ENCODE peak calls at places on chromosomes 12 and 14, in five cellular contexts. Z is left lung, P is hepatocyte, R is uterus, B is testis. O is an unnamed sample.

GRCh38 chr12:41407240-41407799 is 219.2 kb downstream of the PDZRN4 start:
- DNase-seq in Z (no peak), R (no peak), B (no peak), P (no peak), O (no peak)

GRCh38 chr12:100145643-100146042 is 3.0 kb upstream of the BLTP3B start:
- DNase-seq in P (no peak), B (no peak), Z (no peak), R (no peak), O (no peak)

GRCh38 chr14:60653388-60653690 is 4.1 kb upstream of the SIX1 start:
- DNase-seq in B (no peak), Z (peak; percentile 48), R (no peak), P (no peak), O (no peak)

GRCh38 chr12:97380440-97380839 is 82.2 kb upstream of the RMST start:
- DNase-seq in R (no peak), Z (no peak), P (no peak), B (no peak), O (no peak)

GRCh38 chr14:90605430-90605829 is 208.6 kb downstream of the CALM1 start:
- DNase-seq in B (no peak), P (no peak), Z (no peak), R (no peak), O (no peak)

GRCh38 chr12:55060970-55061543 is 41.3 kb downstream of the NEUROD4 start:
- DNase-seq in Z (no peak), R (no peak), P (no peak), B (no peak), O (no peak)

GRCh38 chr12:20044836-20045235 is 323.5 kb upstream of the PDE3A start:
- DNase-seq in R (no peak), P (no peak), B (no peak), Z (no peak), O (no peak)

GRCh38 chr14:52413729-52414453 is 99.8 kb downstream of the PTGER2 start:
- DNase-seq in B (no peak), Z (no peak), P (no peak), R (no peak), O (no peak)

GRCh38 chr12:131074221-131075083 is 120.7 kb downstream of the ADGRD1 start:
- DNase-seq in B (peak; percentile 45), P (peak; percentile 27), Z (peak; percentile 34), R (peak; percentile 36), O (peak; percentile 84)

GRCh38 chr14:75917322-75918251 is 64.2 kb downstream of the TGFB3 start:
- DNase-seq in B (no peak), P (no peak), R (no peak), Z (no peak), O (no peak)

GRCh38 chr12:57719777-57720605 is 18.6 kb downstream of the AGAP2 start:
- DNase-seq in Z (no peak), B (no peak), R (no peak), P (peak; percentile 1), O (no peak)

GRCh38 chr12:108360487-108360886 is 21.4 kb upstream of the CMKLR1 start:
- DNase-seq in R (no peak), B (no peak), P (no peak), Z (no peak), O (no peak)

GRCh38 chr14:91377700-91378652 is 39.6 kb downstream of the CCDC88C start:
- DNase-seq in R (no peak), P (no peak), B (no peak), Z (no peak), O (no peak)

GRCh38 chr12:123889000-123889399 is 83.6 kb downstream of the CCDC92 start:
- DNase-seq in R (no peak), P (no peak), B (no peak), Z (no peak), O (no peak)

GRCh38 chr14:32480337-32480736 is 151.2 kb downstream of the AKAP6 start:
- DNase-seq in P (no peak), B (no peak), R (no peak), Z (no peak), O (no peak)

GRCh38 chr12:65209655-65210043 is 40.3 kb downstream of the LEMD3 start:
- DNase-seq in R (no peak), P (no peak), B (no peak), Z (no peak), O (no peak)

GRCh38 chr14:34971381-34971780 is 11.4 kb upstream of the SRP54 start:
- DNase-seq in R (no peak), B (no peak), P (no peak), Z (no peak), O (no peak)

GRCh38 chr14:63180017-63180416 is 24.2 kb upstream of the RHOJ start:
- DNase-seq in Z (peak; percentile 55), R (peak; percentile 54), P (no peak), B (no peak), O (peak; percentile 54)

GRCh38 chr12:109124878-109125648 is 8.7 kb downstream of the ACACB start:
- DNase-seq in R (no peak), Z (no peak), B (no peak), P (no peak), O (peak; percentile 41)

GRCh38 chr12:9135903-9136310 is 20.2 kb upstream of the A2M start:
- DNase-seq in P (no peak), Z (no peak), B (peak; percentile 71), R (no peak), O (no peak)

GRCh38 chr12:4256043-4256826 is 17.3 kb upstream of the CCND2 start:
- DNase-seq in Z (no peak), B (no peak), R (no peak), P (no peak), O (no peak)

GRCh38 chr12:114687802-114688201 is 3.8 kb upstream of the TBX3 start:
- DNase-seq in Z (no peak), P (no peak), R (no peak), B (no peak), O (no peak)

GRCh38 chr12:12714276-12715001 is 2.7 kb upstream of the CDKN1B start:
- DNase-seq in Z (no peak), B (peak; percentile 68), P (peak; percentile 58), R (no peak), O (peak; percentile 34)

GRCh38 chr12:2640709-2641108 is 154.1 kb upstream of the FKBP4 start:
- DNase-seq in B (no peak), R (peak; percentile 64), Z (no peak), P (peak; percentile 78), O (peak; percentile 41)

GRCh38 chr12:45918818-45919217 is 71.6 kb downstream of the SCAF11 start:
- DNase-seq in P (no peak), Z (no peak), R (no peak), B (no peak), O (no peak)

GRCh38 chr12:4450551-4451112 is 5.0 kb upstream of the FGF6 start:
- DNase-seq in P (no peak), R (no peak), B (no peak), Z (no peak), O (peak; percentile 32)

GRCh38 chr12:105433804-105434203 is 103.3 kb downstream of the C12orf75 start:
- DNase-seq in P (no peak), B (no peak), Z (no peak), R (no peak), O (no peak)

GRCh38 chr12:124884587-124885438 is 21.1 kb upstream of the SCARB1 start:
- DNase-seq in P (peak; percentile 88), R (no peak), B (no peak), Z (no peak), O (no peak)

GRCh38 chr14:53670701-53671100 is 285.9 kb downstream of the BMP4 start:
- DNase-seq in P (peak; percentile 39), R (no peak), Z (no peak), B (no peak), O (no peak)

GRCh38 chr14:42710071-42710470 is 1103.4 kb downstream of the LRFN5 start:
- DNase-seq in B (no peak), Z (no peak), R (no peak), P (no peak), O (no peak)

GRCh38 chr14:89343356-89343755 is 73.7 kb downstream of the FOXN3 start:
- DNase-seq in Z (no peak), R (no peak), P (no peak), B (no peak), O (no peak)
- H3K36me3 ChIP-seq in Z (peaks cover 3% of the 10 kb centered on the region), R (no peaks in the 10 kb centered on the region), P (no peaks in the 10 kb centered on the region), B (no peaks in the 10 kb centered on the region), O (no peaks in the 10 kb centered on the region)

DNA sequence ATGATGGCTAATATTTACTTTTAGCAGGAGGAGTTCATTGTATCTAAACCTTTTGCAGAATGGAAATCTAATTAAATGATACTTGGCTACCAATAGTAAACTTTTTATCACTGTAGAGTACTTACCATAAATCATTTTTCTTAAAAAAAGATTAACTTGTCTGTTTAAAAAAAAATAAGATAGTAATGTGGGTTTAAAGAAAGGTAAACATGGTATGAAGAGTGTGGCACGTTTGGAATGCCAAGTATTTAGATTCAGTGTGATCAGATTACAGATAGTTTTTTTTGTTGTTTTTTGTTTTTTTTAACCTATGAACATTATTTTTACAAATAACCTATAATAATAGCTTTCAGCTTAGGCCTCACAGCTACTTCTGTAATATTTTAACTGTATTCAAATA is 25.8 kb downstream of the KTN1 start:
- DNase-seq in Z (no peak), B (no peak), P (no peak), R (no peak), O (no peak)
- TF ChIP-seq CTCF in Z (no peak), B (no peak), P (no peak), R (no peak), O (no peak)

DNA sequence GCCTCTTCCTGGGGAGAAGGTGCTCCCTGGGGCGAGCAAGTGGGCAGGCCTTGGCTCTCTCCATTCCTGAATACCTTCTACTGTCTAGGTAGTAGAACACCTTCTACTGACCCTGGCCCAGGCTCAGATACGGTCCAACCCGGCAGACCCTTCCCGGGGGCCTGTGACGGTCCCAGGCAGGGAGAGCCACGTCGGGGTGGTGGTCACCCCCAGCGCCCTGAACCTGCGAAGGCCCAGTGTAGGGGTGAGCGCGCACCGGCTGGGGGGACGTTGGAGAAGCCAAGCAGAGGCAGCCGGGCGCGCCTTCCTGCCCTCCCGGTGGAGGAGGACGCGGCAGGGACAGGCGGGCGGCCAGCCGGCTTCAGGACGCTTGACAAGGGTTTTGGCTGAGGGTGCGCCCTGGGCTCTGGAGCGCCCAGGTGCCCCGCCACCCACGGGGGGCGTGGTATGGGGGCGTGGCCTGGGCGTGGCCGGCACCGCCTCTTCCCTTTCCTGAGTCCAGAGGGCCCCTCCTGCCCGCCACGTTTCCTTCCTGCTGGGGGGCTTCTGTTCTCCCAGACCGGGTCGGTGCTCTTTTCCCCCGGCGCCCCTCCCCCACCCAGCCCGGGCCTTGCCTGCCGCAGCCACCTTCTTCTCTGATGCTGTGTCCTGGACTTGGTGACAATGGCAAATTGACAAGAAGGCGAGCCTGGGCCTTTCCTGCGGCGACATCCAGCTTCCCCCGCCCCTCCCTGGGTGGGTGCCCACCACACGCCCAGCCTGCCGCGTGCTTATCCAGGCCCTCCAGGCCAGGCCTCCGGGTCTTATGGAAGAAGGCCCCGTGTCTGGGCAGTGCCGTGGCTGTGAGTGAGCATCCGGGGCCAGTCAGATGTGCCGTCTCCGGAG is 24.5 kb upstream of the PPP1R13B start:
- DNase-seq in R (peak; percentile 48), P (peak; percentile 54), B (peak; percentile 60), Z (peak; percentile 92), O (peak; percentile 76)
- H3K4me3 ChIP-seq in R (no peak overlapping the region), P (no peak overlapping the region), B (peak overlapping the region; percentile 54), Z (peak overlapping the region; percentile 46), O (peak overlapping the region; percentile 45)

DNA sequence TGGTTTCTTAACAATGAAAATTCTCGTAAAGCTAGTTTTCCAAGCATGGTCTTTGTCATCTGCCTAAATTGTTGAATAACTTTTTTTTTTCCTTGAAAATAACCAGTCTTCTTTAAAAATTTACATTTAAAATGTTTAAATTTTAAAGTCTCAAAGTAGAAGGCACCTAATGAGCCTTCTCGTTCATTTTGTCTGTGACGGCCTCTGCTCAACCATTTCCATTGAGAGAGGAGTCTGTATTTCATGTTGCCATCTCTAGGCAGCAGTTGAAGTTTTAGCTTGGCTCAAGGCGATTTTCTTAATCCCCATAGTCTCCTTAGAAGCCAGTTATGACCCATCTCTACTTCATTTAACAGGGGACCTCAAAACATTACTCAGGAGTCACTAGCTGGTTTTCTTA is 69.1 kb downstream of the PAPOLA start:
- DNase-seq in R (no peak), P (no peak), Z (no peak), B (no peak), O (no peak)
- H3K36me3 ChIP-seq in R (no peaks in the 10 kb centered on the region), P (no peaks in the 10 kb centered on the region), Z (peaks cover 31% of the 10 kb centered on the region), B (no peaks in the 10 kb centered on the region), O (no peaks in the 10 kb centered on the region)